ENCODE peak calls at places on chromosomes 4 and X, in nine cellular contexts. Z, S, B, N, D, K, W, G and I are unnamed samples.

GRCh38 chrX:45557390-45557789 is 356.7 kb upstream of the DIPK2B start:
- DNase-seq in W (peak), D (peak), G (no peak), B (peak), K (peak), N (peak), Z (no peak), S (peak), I (no peak)

GRCh38 chrX:65813245-65813644 is 145.8 kb downstream of the MSN start:
- DNase-seq in Z (no peak), W (no peak), B (no peak), N (no peak), D (no peak), K (no peak), S (no peak), G (no peak), I (no peak)

GRCh38 chr4:101229116-101229515 is 118.2 kb downstream of the PPP3CA start:
- DNase-seq in Z (no peak), G (no peak), W (no peak), S (no peak), D (peak), N (no peak), K (peak), B (peak), I (no peak)

GRCh38 chr4:81504685-81505598 is 33.2 kb upstream of the RASGEF1B start:
- DNase-seq in G (peak), B (no peak), Z (peak), D (no peak), S (no peak), W (peak), N (no peak), K (no peak), I (no peak)

GRCh38 chr4:8740666-8741395 is 130.8 kb downstream of the HMX1 start:
- DNase-seq in S (no peak), D (no peak), Z (no peak), N (no peak), K (no peak), B (no peak), G (no peak), W (no peak), I (no peak)

GRCh38 chr4:848803-849477 is 23.0 kb upstream of the CPLX1 start:
- DNase-seq in B (no peak), N (no peak), W (peak), Z (no peak), S (no peak), G (no peak), K (no peak), D (no peak), I (no peak)

GRCh38 chr4:156941940-156942548 is 29.6 kb downstream of the PDGFC start:
- DNase-seq in D (peak), S (peak), W (peak), K (peak), G (no peak), Z (no peak), B (peak), N (peak), I (no peak)

GRCh38 chr4:41600243-41600642 is 62.3 kb downstream of the LIMCH1 start:
- DNase-seq in W (no peak), D (no peak), K (peak), N (peak), G (no peak), B (peak), S (no peak), Z (no peak), I (peak)

GRCh38 chrX:134688181-134688580 is 29.9 kb upstream of the PLAC1 start:
- DNase-seq in K (no peak), Z (no peak), N (no peak), G (no peak), B (no peak), W (peak), S (no peak), D (no peak), I (no peak)

GRCh38 chrX:3697701-3698279 is 15.7 kb downstream of the PRKX start:
- DNase-seq in K (peak), S (no peak), W (peak), D (no peak), Z (no peak), N (no peak), G (peak), B (peak), I (no peak)

GRCh38 chrX:131907488-131908314 is 115.4 kb upstream of the STK26 start:
- DNase-seq in G (no peak), B (no peak), D (no peak), W (no peak), N (no peak), S (no peak), Z (no peak), K (no peak), I (no peak)

GRCh38 chr4:149972407-149972806 is 105.8 kb upstream of the DCLK2 start:
- DNase-seq in W (peak), D (no peak), B (no peak), S (no peak), K (peak), Z (no peak), N (no peak), G (no peak), I (no peak)

GRCh38 chr4:39255916-39256315 is 73.6 kb downstream of the WDR19 start:
- DNase-seq in K (no peak), D (no peak), N (no peak), S (no peak), W (no peak), Z (no peak), G (no peak), B (peak), I (no peak)

GRCh38 chrX:152601848-152602616 is 35.7 kb upstream of the GABRQ start:
- DNase-seq in S (peak), W (peak), N (no peak), B (no peak), Z (no peak), K (no peak), G (no peak), D (no peak), I (peak)

GRCh38 chr4:80125252-80126177 is 52.5 kb upstream of the ANTXR2 start:
- DNase-seq in G (no peak), D (no peak), S (peak), K (peak), B (peak), Z (no peak), W (peak), N (peak), I (peak)

GRCh38 chrX:13283512-13283911 is 36.3 kb downstream of the ATXN3L start:
- DNase-seq in S (no peak), K (peak), Z (no peak), W (no peak), B (peak), G (no peak), N (no peak), D (peak), I (no peak)

GRCh38 chr4:23333556-23333945 is 556.3 kb downstream of the PPARGC1A start:
- DNase-seq in S (peak), K (no peak), B (peak), W (peak), Z (no peak), N (no peak), D (peak), G (no peak), I (no peak)

GRCh38 chr4:4311193-4311592 is 21.1 kb downstream of the ZBTB49 start:
- DNase-seq in N (no peak), K (no peak), G (no peak), S (no peak), Z (no peak), B (no peak), D (no peak), W (no peak), I (no peak)

GRCh38 chr4:39729557-39729956 is 31.6 kb downstream of the UBE2K start:
- DNase-seq in K (peak), G (no peak), D (peak), Z (no peak), N (peak), S (no peak), B (peak), W (peak), I (no peak)

GRCh38 chrX:17944833-17945497 is 83.9 kb upstream of the RAI2 start:
- DNase-seq in Z (no peak), N (no peak), S (no peak), D (no peak), B (no peak), W (peak), K (peak), G (no peak), I (no peak)

GRCh38 chr4:78186597-78187543 is 129.7 kb downstream of the FRAS1 start:
- DNase-seq in S (no peak), D (no peak), B (no peak), N (no peak), K (no peak), G (no peak), Z (no peak), W (no peak), I (no peak)

GRCh38 chr4:76926841-76927240 is 22.7 kb upstream of the SEPTIN11 start:
- DNase-seq in K (no peak), S (no peak), W (no peak), G (no peak), Z (no peak), B (no peak), N (no peak), D (no peak), I (no peak)

GRCh38 chr4:109879081-109879480 is 31.2 kb downstream of the LRIT3 start:
- DNase-seq in S (no peak), D (no peak), Z (no peak), G (no peak), K (no peak), W (no peak), N (no peak), B (no peak), I (no peak)

GRCh38 chr4:185209031-185209851 is at the start of gene SNX25:
- DNase-seq in G (peak), Z (peak), K (peak), N (peak), D (peak), W (peak), B (peak), S (peak), I (peak)

GRCh38 chrX:21934414-21934813 is 6.1 kb upstream of the SMS start:
- DNase-seq in B (no peak), D (no peak), W (no peak), Z (no peak), S (no peak), N (no peak), G (no peak), K (peak), I (no peak)

GRCh38 chr4:147829401-147830101 is 97.7 kb downstream of the ARHGAP10 start:
- DNase-seq in S (no peak), D (peak), G (peak), W (peak), Z (no peak), K (peak), B (peak), N (peak), I (no peak)

GRCh38 chr4:5969777-5970176 is 48.5 kb downstream of the C4orf50 start:
- DNase-seq in Z (no peak), N (no peak), G (no peak), K (no peak), B (no peak), D (no peak), S (no peak), W (no peak), I (no peak)

GRCh38 chrX:34275710-34276109 is 143.6 kb upstream of the FAM47A start:
- DNase-seq in G (no peak), Z (no peak), S (no peak), N (no peak), D (no peak), B (no peak), W (no peak), K (no peak), I (no peak)

GRCh38 chr4:130359537-130359936 is 1263.6 kb downstream of the C4orf33 start:
- DNase-seq in B (peak), N (peak), G (no peak), W (peak), D (peak), Z (no peak), K (peak), S (no peak), I (peak)

GRCh38 chrX:120726294-120726693 is 96.4 kb upstream of the C1GALT1C1 start:
- DNase-seq in Z (no peak), K (no peak), S (no peak), B (no peak), W (no peak), D (peak), G (no peak), N (no peak), I (no peak)

GRCh38 chrX:30971761-30972603 is 82.9 kb upstream of the TAB3 start:
- DNase-seq in G (no peak), S (peak), Z (no peak), N (peak), D (peak), B (peak), W (peak), K (peak), I (no peak)

GRCh38 chr4:6987566-6987920 is 55.6 kb upstream of the TADA2B start:
- DNase-seq in W (peak), Z (no peak), S (peak), K (peak), B (peak), G (no peak), N (peak), D (peak), I (no peak)

GRCh38 chrX:9466115-9466495 is 1.2 kb downstream of the TBL1X start:
- DNase-seq in N (no peak), S (peak), G (peak), K (peak), Z (no peak), W (peak), B (no peak), D (no peak), I (no peak)

GRCh38 chr4:139279723-139280620 is at the start of gene MGARP:
- DNase-seq in Z (no peak), N (no peak), B (peak), G (peak), S (no peak), D (peak), K (peak), W (peak), I (no peak)

GRCh38 chr4:155805016-155805415 is 46.2 kb downstream of the GUCY1B1 start:
- DNase-seq in S (no peak), W (peak), Z (no peak), K (peak), N (no peak), D (peak), G (no peak), B (peak), I (no peak)